ENCODE peak calls at places on chromosome 7, in four cellular contexts. One of them, this sample, is unnamed.

GRCh38 chr7:32957326-32958045 is at the start of gene FKBP9:
- DNase-seq in iris pigment epithelial cell: peak; percentile 83
- DNase-seq in HT1080: peak; percentile 79
- DNase-seq in stimulated activated CD4-positive, alpha-beta T cell treated with anti-CD3 and anti-CD28 coated beads, Interleukin-2, amount 100 ng/mL, for 48 hours: peak; percentile 0
- DNase-seq in this sample: peak; percentile 92

GRCh38 chr7:21355406-21355874 is 72.4 kb upstream of the SP4 start:
- DNase-seq in HT1080: no peak
- DNase-seq in iris pigment epithelial cell: no peak
- DNase-seq in stimulated activated CD4-positive, alpha-beta T cell treated with anti-CD3 and anti-CD28 coated beads, Interleukin-2, amount 100 ng/mL, for 48 hours: peak; percentile 28
- DNase-seq in this sample: no peak

GRCh38 chr7:138875794-138876193 is 77.8 kb upstream of the ATP6V0A4 start:
- DNase-seq in stimulated activated CD4-positive, alpha-beta T cell treated with anti-CD3 and anti-CD28 coated beads, Interleukin-2, amount 100 ng/mL, for 48 hours: peak; percentile 41
- DNase-seq in HT1080: peak; percentile 98
- DNase-seq in iris pigment epithelial cell: peak; percentile 93
- DNase-seq in this sample: peak; percentile 96

GRCh38 chr7:139943391-139943790 is 114.3 kb downstream of the TBXAS1 start:
- DNase-seq in iris pigment epithelial cell: no peak
- DNase-seq in stimulated activated CD4-positive, alpha-beta T cell treated with anti-CD3 and anti-CD28 coated beads, Interleukin-2, amount 100 ng/mL, for 48 hours: no peak
- DNase-seq in HT1080: no peak
- DNase-seq in this sample: no peak

GRCh38 chr7:68958571-68958970 is 639.7 kb upstream of the AUTS2 start:
- DNase-seq in stimulated activated CD4-positive, alpha-beta T cell treated with anti-CD3 and anti-CD28 coated beads, Interleukin-2, amount 100 ng/mL, for 48 hours: no peak
- DNase-seq in iris pigment epithelial cell: no peak
- DNase-seq in HT1080: no peak
- DNase-seq in this sample: no peak

GRCh38 chr7:4227105-4228010 is 454.7 kb upstream of the FOXK1 start:
- DNase-seq in stimulated activated CD4-positive, alpha-beta T cell treated with anti-CD3 and anti-CD28 coated beads, Interleukin-2, amount 100 ng/mL, for 48 hours: no peak
- DNase-seq in HT1080: no peak
- DNase-seq in iris pigment epithelial cell: no peak
- DNase-seq in this sample: no peak

GRCh38 chr7:50822110-50822509 is 39.4 kb upstream of the GRB10 start:
- DNase-seq in HT1080: no peak
- DNase-seq in iris pigment epithelial cell: no peak
- DNase-seq in stimulated activated CD4-positive, alpha-beta T cell treated with anti-CD3 and anti-CD28 coated beads, Interleukin-2, amount 100 ng/mL, for 48 hours: no peak
- DNase-seq in this sample: no peak

GRCh38 chr7:71430246-71430645 is 298.3 kb downstream of the GALNT17 start:
- DNase-seq in stimulated activated CD4-positive, alpha-beta T cell treated with anti-CD3 and anti-CD28 coated beads, Interleukin-2, amount 100 ng/mL, for 48 hours: no peak
- DNase-seq in iris pigment epithelial cell: no peak
- DNase-seq in HT1080: no peak
- DNase-seq in this sample: no peak

GRCh38 chr7:113873554-113874151 is 45.2 kb downstream of the PPP1R3A start:
- DNase-seq in iris pigment epithelial cell: peak; percentile 3
- DNase-seq in stimulated activated CD4-positive, alpha-beta T cell treated with anti-CD3 and anti-CD28 coated beads, Interleukin-2, amount 100 ng/mL, for 48 hours: no peak
- DNase-seq in HT1080: peak; percentile 3
- DNase-seq in this sample: peak; percentile 50

This sample was measured in ELR.